ENCODE peak calls at places on chromosome 19, in eight cellular contexts. E is psoas muscle, V is cardiac fibroblast, F is choroid plexus epithelial cell, H is T-helper 17 cell, T is lower leg skin, U is NCI-H345, M is AG08395. Z is an unnamed sample.

GRCh38 chr19:30371960-30372824 is at the start of gene ZNF536:
- DNase-seq in E (no peak), V (no peak), F (no peak), H (no peak), T (no peak), U (no peak), M (no peak), Z (no peak)

GRCh38 chr19:14416743-14417214 is 2.4 kb downstream of the DDX39A start:
- DNase-seq in E (no peak), V (no peak), F (no peak), H (no peak), T (no peak), U (no peak), M (no peak), Z (no peak)

GRCh38 chr19:56221851-56222250 is 19.8 kb downstream of the ZSCAN5C start:
- DNase-seq in E (no peak), V (no peak), F (no peak), H (no peak), T (no peak), U (no peak), M (no peak), Z (no peak)

GRCh38 chr19:5534787-5535586 is 32.8 kb downstream of the TINCR start:
- DNase-seq in E (no peak), V (peak), F (peak), H (no peak), T (no peak), U (peak), M (no peak), Z (no peak)

GRCh38 chr19:4504874-4505569 is 13.3 kb downstream of the PLIN4 start:
- DNase-seq in E (no peak), V (no peak), F (no peak), H (no peak), T (no peak), U (no peak), M (no peak), Z (no peak)

GRCh38 chr19:4774136-4774535 is 17.4 kb upstream of the FEM1A start:
- DNase-seq in E (peak), V (no peak), F (no peak), H (no peak), T (no peak), U (no peak), M (no peak), Z (no peak)

GRCh38 chr19:49387936-49388372 is at the start of gene KASH5:
- DNase-seq in E (peak), V (peak), F (peak), H (peak), T (peak), U (no peak), M (no peak), Z (peak)

GRCh38 chr19:57515218-57515617 is 11.9 kb upstream of the ZNF549 start:
- DNase-seq in E (no peak), V (no peak), F (no peak), H (no peak), T (no peak), U (no peak), M (no peak), Z (no peak)

GRCh38 chr19:13600091-13600490 is 93.8 kb upstream of the CACNA1A start:
- DNase-seq in E (no peak), V (no peak), F (no peak), H (no peak), T (no peak), U (peak), M (no peak), Z (no peak)

GRCh38 chr19:725461-726089 is 16.8 kb downstream of the PALM start:
- DNase-seq in E (no peak), V (no peak), F (no peak), H (no peak), T (no peak), U (no peak), M (no peak), Z (no peak)

GRCh38 chr19:11286312-11286974 is 9.5 kb upstream of the TSPAN16 start:
- DNase-seq in E (no peak), V (peak), F (peak), H (no peak), T (no peak), U (no peak), M (peak), Z (peak)

GRCh38 chr19:45455707-45456499 is 11.9 kb upstream of the FOSB start:
- DNase-seq in E (peak), V (peak), F (peak), H (peak), T (peak), U (no peak), M (peak), Z (peak)

GRCh38 chr19:7349231-7349591 is 474 bp downstream of the ARHGEF18 start:
- DNase-seq in E (no peak), V (no peak), F (no peak), H (no peak), T (no peak), U (no peak), M (no peak), Z (no peak)

GRCh38 chr19:12494260-12494860 is 9.7 kb upstream of the ZNF709 start:
- DNase-seq in E (no peak), V (no peak), F (no peak), H (no peak), T (no peak), U (no peak), M (no peak), Z (no peak)

GRCh38 chr19:2274937-2275535 is 6.9 kb downstream of the PEAK3 start:
- DNase-seq in E (peak), V (peak), F (peak), H (no peak), T (peak), U (peak), M (peak), Z (peak)

GRCh38 chr19:10936661-10937084 is 8.1 kb downstream of the TIMM29 start:
- DNase-seq in E (no peak), V (peak), F (peak), H (no peak), T (no peak), U (peak), M (peak), Z (peak)